ENCODE peak calls at places on chromosomes 13 and 19, in seven cellular contexts. C is MCF 10A, F is T-helper 2 cell, R is aorta, S is EL, B is sciatic nerve, O is Kasumi-1. U is an unnamed sample.

GRCh38 chr19:4216832-4217231 is 12.5 kb upstream of the EBI3 start:
- DNase-seq in C (no peak), F (no peak), R (no peak), S (no peak), B (no peak), O (no peak), U (no peak)

GRCh38 chr13:59318320-59318930 is 845.3 kb downstream of the DIAPH3 start:
- DNase-seq in C (peak), F (no peak), R (peak), S (peak), B (peak), O (peak), U (peak)

GRCh38 chr19:591099-591958 is 1.6 kb downstream of the HCN2 start:
- DNase-seq in C (peak), F (no peak), R (no peak), S (no peak), B (no peak), O (no peak), U (no peak)

GRCh38 chr13:91804724-91805123 is 406.3 kb downstream of the GPC5 start:
- DNase-seq in C (no peak), F (no peak), R (no peak), S (no peak), B (no peak), O (no peak), U (no peak)

GRCh38 chr13:38624822-38625221 is 62.1 kb upstream of the FREM2 start:
- DNase-seq in C (no peak), F (no peak), R (no peak), S (no peak), B (no peak), O (no peak), U (no peak)

GRCh38 chr19:38669532-38669931 is 22.1 kb downstream of the ACTN4 start:
- DNase-seq in C (no peak), F (no peak), R (peak), S (no peak), B (no peak), O (peak), U (no peak)

GRCh38 chr13:23788459-23788858 is 100.7 kb downstream of the MIPEP start:
- DNase-seq in C (no peak), F (no peak), R (no peak), S (no peak), B (no peak), O (no peak), U (no peak)

GRCh38 chr19:7705387-7706187 is 3.7 kb upstream of the FCER2 start:
- DNase-seq in C (no peak), F (peak), R (peak), S (no peak), B (peak), O (peak), U (no peak)